ENCODE peak calls at places on chromosome 12, in seven cellular contexts. L, D, B, M, W, V and Z are unnamed samples.
A peak's percentile ranks its signal among the peaks of the same experiment; 100 is the strongest.

GRCh38 chr12:93180566-93180965 is 197.2 kb upstream of the NUDT4 start:
- ATAC-seq in L (no peak), D (no peak), B (no peak), M (no peak), W (no peak), V (no peak), Z (no peak)

GRCh38 chr12:56676851-56677601 is 11.1 kb downstream of the PTGES3 start:
- ATAC-seq in L (no peak), D (no peak), B (peak; percentile 44), M (peak; percentile 25), W (peak; percentile 43), V (no peak), Z (peak; percentile 23)

GRCh38 chr12:85575115-85576096 is 260.8 kb downstream of the RASSF9 start:
- ATAC-seq in L (peak; percentile 72), D (peak; percentile 40), B (no peak), M (no peak), W (no peak), V (peak; percentile 65), Z (no peak)

GRCh38 chr12:44286821-44287220 is 450.9 kb downstream of the TMEM117 start:
- ATAC-seq in L (no peak), D (no peak), B (no peak), M (no peak), W (no peak), V (no peak), Z (no peak)

GRCh38 chr12:3431685-3432084 is 59.3 kb upstream of the PRMT8 start:
- ATAC-seq in L (no peak), D (no peak), B (no peak), M (no peak), W (no peak), V (no peak), Z (no peak)

GRCh38 chr12:67441736-67442346 is 172.7 kb downstream of the CAND1 start:
- ATAC-seq in L (peak; percentile 98), D (peak; percentile 90), B (peak; percentile 99), M (peak; percentile 92), W (peak; percentile 98), V (peak; percentile 97), Z (peak; percentile 85)

GRCh38 chr12:2902287-2902880 is 11.7 kb downstream of the TULP3 start:
- ATAC-seq in L (peak; percentile 67), D (no peak), B (no peak), M (no peak), W (no peak), V (peak; percentile 98), Z (no peak)

GRCh38 chr12:66929121-66929520 is 250.2 kb upstream of the GRIP1 start:
- ATAC-seq in L (no peak), D (peak; percentile 93), B (peak; percentile 39), M (peak; percentile 40), W (peak; percentile 80), V (no peak), Z (peak; percentile 89)

GRCh38 chr12:71980543-71980942 is 41.9 kb downstream of the TPH2 start:
- ATAC-seq in L (no peak), D (no peak), B (no peak), M (no peak), W (no peak), V (no peak), Z (no peak)

GRCh38 chr12:114555451-114555850 is 128.5 kb downstream of the TBX3 start:
- ATAC-seq in L (no peak), D (no peak), B (no peak), M (no peak), W (no peak), V (no peak), Z (no peak)

GRCh38 chr12:13153180-13153579 is 43.3 kb upstream of the EMP1 start:
- ATAC-seq in L (no peak), D (no peak), B (no peak), M (no peak), W (no peak), V (no peak), Z (no peak)

GRCh38 chr12:65525501-65526141 is 247.1 kb downstream of the MSRB3 start:
- ATAC-seq in L (no peak), D (no peak), B (no peak), M (no peak), W (no peak), V (no peak), Z (peak; percentile 34)

GRCh38 chr12:11812558-11813421 is 163.3 kb downstream of the ETV6 start:
- ATAC-seq in L (peak; percentile 56), D (peak; percentile 35), B (no peak), M (no peak), W (peak; percentile 49), V (peak; percentile 68), Z (peak; percentile 49)

GRCh38 chr12:114403690-114404450 is 2.1 kb downstream of the TBX5 start:
- ATAC-seq in L (no peak), D (no peak), B (no peak), M (no peak), W (no peak), V (peak; percentile 62), Z (no peak)

GRCh38 chr12:6443361-6443983 is 1.3 kb upstream of the CD27 start:
- ATAC-seq in L (no peak), D (peak; percentile 80), B (peak; percentile 35), M (no peak), W (peak; percentile 30), V (no peak), Z (peak; percentile 76)

GRCh38 chr12:80634903-80635302 is 72.5 kb upstream of the MYF6 start:
- ATAC-seq in L (no peak), D (no peak), B (no peak), M (no peak), W (no peak), V (no peak), Z (no peak)

GRCh38 chr12:131444220-131445164 is 266.4 kb upstream of the SFSWAP start:
- ATAC-seq in L (no peak), D (no peak), B (no peak), M (no peak), W (no peak), V (no peak), Z (no peak)

GRCh38 chr12:113261847-113262470 is 40.7 kb downstream of the TPCN1 start:
- ATAC-seq in L (no peak), D (peak; percentile 74), B (no peak), M (no peak), W (no peak), V (no peak), Z (peak; percentile 78)

GRCh38 chr12:121626087-121626852 is at the start of gene ORAI1:
- ATAC-seq in L (peak; percentile 87), D (peak; percentile 79), B (peak; percentile 70), M (peak; percentile 66), W (peak; percentile 67), V (peak; percentile 97), Z (peak; percentile 62)

GRCh38 chr12:28770329-28770728 is 378.7 kb upstream of the FAR2 start:
- ATAC-seq in L (no peak), D (no peak), B (no peak), M (no peak), W (no peak), V (peak; percentile 56), Z (no peak)

GRCh38 chr12:28065374-28065773 is 92.8 kb upstream of the PTHLH start:
- ATAC-seq in L (no peak), D (peak; percentile 93), B (no peak), M (no peak), W (no peak), V (no peak), Z (peak; percentile 95)

GRCh38 chr12:531951-532585 is 72.3 kb downstream of the B4GALNT3 start:
- ATAC-seq in L (no peak), D (no peak), B (no peak), M (no peak), W (no peak), V (no peak), Z (no peak)

GRCh38 chr12:75765170-75766059 is 254.0 kb upstream of the KRR1 start:
- ATAC-seq in L (no peak), D (no peak), B (no peak), M (no peak), W (no peak), V (no peak), Z (no peak)

GRCh38 chr12:53221203-53222076 is 10.6 kb downstream of the RARG start:
- ATAC-seq in L (peak; percentile 77), D (peak; percentile 27), B (peak; percentile 14), M (no peak), W (peak; percentile 6), V (peak; percentile 50), Z (peak; percentile 13)

GRCh38 chr12:122929812-122930211 is 33.9 kb upstream of the VPS37B start:
- ATAC-seq in L (no peak), D (no peak), B (no peak), M (no peak), W (no peak), V (no peak), Z (no peak)

GRCh38 chr12:6780573-6780972 is 8.3 kb downstream of the LAG3 start:
- ATAC-seq in L (no peak), D (peak; percentile 73), B (no peak), M (no peak), W (no peak), V (no peak), Z (peak; percentile 74)

GRCh38 chr12:106645465-106646330 is 62.9 kb downstream of the RFX4 start:
- ATAC-seq in L (no peak), D (no peak), B (no peak), M (no peak), W (no peak), V (peak; percentile 4), Z (no peak)

GRCh38 chr12:14442221-14442881 is 76.9 kb downstream of the ATF7IP start:
- ATAC-seq in L (no peak), D (no peak), B (no peak), M (no peak), W (no peak), V (peak; percentile 42), Z (no peak)

GRCh38 chr12:26410686-26411085 is 215.3 kb downstream of the SSPN start:
- ATAC-seq in L (no peak), D (no peak), B (no peak), M (no peak), W (no peak), V (no peak), Z (no peak)

GRCh38 chr12:753401-754237 is 1.2 kb downstream of the WNK1 start:
- ATAC-seq in L (peak; percentile 12), D (peak; percentile 35), B (peak; percentile 16), M (no peak), W (no peak), V (peak; percentile 4), Z (peak; percentile 9)

GRCh38 chr12:120132863-120133385 is 16.4 kb upstream of the RAB35 start:
- ATAC-seq in L (no peak), D (no peak), B (no peak), M (no peak), W (no peak), V (peak; percentile 59), Z (no peak)

GRCh38 chr12:103858953-103859601 is 18.0 kb upstream of the NT5DC3 start:
- ATAC-seq in L (no peak), D (no peak), B (no peak), M (no peak), W (no peak), V (peak; percentile 54), Z (no peak)

GRCh38 chr12:48069253-48069652 is 36.6 kb downstream of the SENP1 start:
- ATAC-seq in L (no peak), D (no peak), B (no peak), M (no peak), W (no peak), V (no peak), Z (peak; percentile 45)